ENCODE peak calls at places on chromosomes 16 and 17, in ten cellular contexts. N, J, L, V, P, D, G, Z, W and B are unnamed samples.

GRCh38 chr17:42670925-42671657 is 5.7 kb downstream of the PLEKHH3 start:
- DNase-seq in N (no peak), J (peak; percentile 52), L (no peak), V (peak; percentile 49), P (no peak), D (no peak), G (peak; percentile 61), Z (no peak), W (no peak), B (no peak)

GRCh38 chr17:29784661-29785060 is 145.4 kb downstream of the SSH2 start:
- DNase-seq in N (no peak), J (no peak), L (peak; percentile 53), V (no peak), P (no peak), D (no peak), G (no peak), Z (no peak), W (no peak), B (no peak)

GRCh38 chr16:49281843-49282642 is 405 bp upstream of the CBLN1 start:
- DNase-seq in N (peak; percentile 95), J (peak; percentile 97), L (peak; percentile 56), V (peak; percentile 91), P (no peak), D (peak; percentile 87), G (peak; percentile 92), Z (peak; percentile 96), W (peak; percentile 87), B (no peak)

GRCh38 chr17:27496501-27496943 is 40.3 kb downstream of the KSR1 start:
- DNase-seq in N (peak; percentile 56), J (peak; percentile 69), L (no peak), V (no peak), P (no peak), D (no peak), G (peak; percentile 76), Z (peak; percentile 97), W (no peak), B (no peak)

GRCh38 chr16:80993293-80993691 is 13.4 kb downstream of the CMC2 start:
- DNase-seq in N (no peak), J (no peak), L (peak; percentile 92), V (no peak), P (no peak), D (no peak), G (no peak), Z (peak; percentile 81), W (no peak), B (no peak)

GRCh38 chr16:8764486-8765250 is 32.8 kb downstream of the TMEM186 start:
- DNase-seq in N (no peak), J (peak; percentile 49), L (no peak), V (no peak), P (no peak), D (no peak), G (peak; percentile 44), Z (no peak), W (no peak), B (no peak)

GRCh38 chr17:9367186-9367585 is 208.4 kb downstream of the STX8 start:
- DNase-seq in N (no peak), J (no peak), L (no peak), V (no peak), P (no peak), D (no peak), G (no peak), Z (no peak), W (peak; percentile 21), B (no peak)

GRCh38 chr16:49618955-49619354 is 237.0 kb downstream of the ZNF423 start:
- DNase-seq in N (no peak), J (no peak), L (no peak), V (no peak), P (no peak), D (no peak), G (peak; percentile 4), Z (no peak), W (no peak), B (no peak)

GRCh38 chr16:48597563-48598392 is 12.2 kb downstream of the N4BP1 start:
- DNase-seq in N (no peak), J (no peak), L (no peak), V (no peak), P (no peak), D (no peak), G (no peak), Z (no peak), W (no peak), B (no peak)

GRCh38 chr17:58210922-58211321 is 8.1 kb downstream of the MKS1 start:
- DNase-seq in N (no peak), J (peak; percentile 28), L (no peak), V (no peak), P (no peak), D (no peak), G (no peak), Z (peak; percentile 42), W (no peak), B (no peak)
- TF ChIP-seq CTCF in N (no peak), J (peak; percentile 52), L (peak; percentile 4), V (no peak), P (peak; percentile 40), D (no peak), G (peak; percentile 56), Z (peak; percentile 53), W (no peak), B (no peak)

GRCh38 chr17:31738067-31738466 is 121.0 kb downstream of the COPRS start:
- DNase-seq in N (no peak), J (no peak), L (no peak), V (no peak), P (no peak), D (no peak), G (no peak), Z (no peak), W (no peak), B (no peak)
- TF ChIP-seq CTCF in N (no peak), J (no peak), L (no peak), V (no peak), P (no peak), D (no peak), G (no peak), Z (no peak), W (no peak), B (no peak)

GRCh38 chr16:56201030-56201429 is 9.7 kb downstream of the GNAO1 start:
- DNase-seq in N (no peak), J (no peak), L (no peak), V (no peak), P (no peak), D (no peak), G (no peak), Z (no peak), W (no peak), B (no peak)

GRCh38 chr16:56202036-56202435 is 10.7 kb downstream of the GNAO1 start:
- DNase-seq in N (no peak), J (no peak), L (no peak), V (no peak), P (no peak), D (no peak), G (no peak), Z (no peak), W (no peak), B (no peak)

GRCh38 chr16:56199164-56199563 is 7.9 kb downstream of the GNAO1 start:
- DNase-seq in N (no peak), J (no peak), L (no peak), V (no peak), P (no peak), D (no peak), G (no peak), Z (no peak), W (no peak), B (no peak)

GRCh38 chr16:56204836-56205235 is 13.5 kb downstream of the GNAO1 start:
- DNase-seq in N (no peak), J (no peak), L (no peak), V (no peak), P (no peak), D (no peak), G (no peak), Z (no peak), W (no peak), B (no peak)

DNA sequence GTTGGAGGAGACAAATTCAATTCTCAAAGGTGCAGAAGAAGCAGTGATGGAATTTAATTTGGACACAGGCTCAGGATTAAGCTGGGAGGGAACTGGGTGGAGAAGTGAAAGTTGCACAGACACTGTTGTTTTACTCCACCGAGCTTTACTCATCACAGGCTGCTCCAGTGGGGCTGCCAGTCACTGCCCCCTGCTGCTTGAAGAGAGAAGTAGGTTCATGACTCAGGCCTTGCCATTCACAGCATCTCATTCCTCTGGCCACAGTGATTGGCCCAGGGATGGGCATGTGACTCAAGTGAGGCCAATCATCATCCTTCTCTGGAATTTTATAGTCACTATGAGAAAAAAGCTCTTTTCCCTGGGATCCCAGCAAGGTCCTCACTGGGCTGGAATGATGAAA is 11.8 kb downstream of the GNAO1 start:
- DNase-seq in N (no peak), J (peak; percentile 79), L (no peak), V (no peak), P (no peak), D (peak; percentile 51), G (peak; percentile 70), Z (peak; percentile 34), W (peak; percentile 18), B (no peak)
- TF ChIP-seq CTCF in N (peak; percentile 38), J (peak; percentile 53), L (peak; percentile 23), V (no peak), P (peak; percentile 28), D (peak; percentile 58), G (peak; percentile 58), Z (peak; percentile 32), W (no peak), B (no peak)

GRCh38 chr17:19948100-19948943 is 29.3 kb downstream of the AKAP10 start:
- DNase-seq in N (no peak), J (no peak), L (no peak), V (no peak), P (no peak), D (no peak), G (no peak), Z (no peak), W (no peak), B (no peak)
- TF ChIP-seq CTCF in N (no peak), J (no peak), L (no peak), V (no peak), P (no peak), D (no peak), G (no peak), Z (no peak), W (no peak), B (no peak)

GRCh38 chr16:11404608-11405007 is 59.3 kb downstream of the RMI2 start:
- DNase-seq in N (no peak), J (no peak), L (no peak), V (no peak), P (no peak), D (no peak), G (no peak), Z (no peak), W (no peak), B (no peak)

GRCh38 chr16:11407047-11407982 is 62.1 kb downstream of the RMI2 start:
- DNase-seq in N (peak; percentile 53), J (peak; percentile 88), L (peak; percentile 83), V (no peak), P (peak; percentile 72), D (no peak), G (peak; percentile 82), Z (peak; percentile 77), W (no peak), B (peak; percentile 57)

GRCh38 chr16:11406177-11406560 is 60.9 kb downstream of the RMI2 start:
- DNase-seq in N (no peak), J (no peak), L (no peak), V (no peak), P (no peak), D (no peak), G (no peak), Z (no peak), W (no peak), B (no peak)

GRCh38 chr16:11403920-11404319 is 58.7 kb downstream of the RMI2 start:
- DNase-seq in N (no peak), J (no peak), L (no peak), V (no peak), P (no peak), D (no peak), G (no peak), Z (no peak), W (no peak), B (no peak)

GRCh38 chr16:11405331-11406176 is 60.3 kb downstream of the RMI2 start:
- DNase-seq in N (no peak), J (peak; percentile 87), L (peak; percentile 31), V (no peak), P (peak; percentile 25), D (no peak), G (peak; percentile 75), Z (peak; percentile 68), W (no peak), B (no peak)
- TF ChIP-seq CTCF in N (peak; percentile 56), J (peak; percentile 75), L (peak; percentile 80), V (no peak), P (peak; percentile 84), D (peak; percentile 25), G (peak; percentile 78), Z (peak; percentile 56), W (no peak), B (peak; percentile 41)